ENCODE peak calls at places on chromosomes 2 and 18, in six cellular contexts. One of them, this sample, is unnamed. For H3K9me3, the result is how much of the 10 kb centered on the place peaks cover.

GRCh38 chr2:121611730-121612705 is 37.2 kb downstream of the CLASP1 start:
- DNase-seq in H1: no peak
- DNase-seq in IMR-90: no peak
- DNase-seq in H9: no peak
- DNase-seq in mesenchymal stem cell: no peak
- DNase-seq in neuronal stem cell: no peak
- DNase-seq in this sample: no peak

GRCh38 chr2:183359867-183360266 is 235.6 kb downstream of the NUP35 start:
- DNase-seq in H1: no peak
- DNase-seq in IMR-90: no peak
- DNase-seq in H9: no peak
- DNase-seq in mesenchymal stem cell: no peak
- DNase-seq in neuronal stem cell: no peak
- DNase-seq in this sample: no peak

GRCh38 chr2:128374001-128374710 is 55.5 kb upstream of the HS6ST1 start:
- DNase-seq in H1: no peak
- DNase-seq in IMR-90: peak
- DNase-seq in H9: no peak
- DNase-seq in mesenchymal stem cell: peak
- DNase-seq in neuronal stem cell: no peak
- DNase-seq in this sample: peak

GRCh38 chr2:85314884-85315242 is 12.9 kb downstream of the TGOLN2 start:
- DNase-seq in H1: no peak
- DNase-seq in IMR-90: no peak
- DNase-seq in H9: no peak
- DNase-seq in mesenchymal stem cell: no peak
- DNase-seq in neuronal stem cell: no peak
- DNase-seq in this sample: no peak

GRCh38 chr2:101230541-101230993 is 22.1 kb upstream of the CNOT11 start:
- DNase-seq in H1: no peak
- DNase-seq in IMR-90: peak
- DNase-seq in H9: no peak
- DNase-seq in mesenchymal stem cell: peak
- DNase-seq in neuronal stem cell: no peak
- DNase-seq in this sample: peak

GRCh38 chr2:2564300-2565085 is 233.4 kb upstream of the MYT1L start:
- DNase-seq in H1: no peak
- DNase-seq in IMR-90: no peak
- DNase-seq in H9: peak
- DNase-seq in mesenchymal stem cell: no peak
- DNase-seq in neuronal stem cell: no peak
- DNase-seq in this sample: no peak

GRCh38 chr2:205650450-205650849 is 31.9 kb upstream of the NRP2 start:
- DNase-seq in H1: peak
- DNase-seq in IMR-90: peak
- DNase-seq in H9: peak
- DNase-seq in mesenchymal stem cell: peak
- DNase-seq in neuronal stem cell: peak
- DNase-seq in this sample: no peak

GRCh38 chr2:112077814-112078213 is 22.7 kb downstream of the TMEM87B start:
- DNase-seq in H1: no peak
- DNase-seq in IMR-90: no peak
- DNase-seq in H9: peak
- DNase-seq in mesenchymal stem cell: no peak
- DNase-seq in neuronal stem cell: no peak
- DNase-seq in this sample: no peak

GRCh38 chr2:229980440-229981184 is 58.3 kb downstream of the FBXO36 start:
- DNase-seq in H1: no peak
- DNase-seq in IMR-90: peak
- DNase-seq in H9: peak
- DNase-seq in mesenchymal stem cell: peak
- DNase-seq in neuronal stem cell: no peak
- DNase-seq in this sample: peak

GRCh38 chr2:60309326-60309725 is 244.1 kb downstream of the BCL11A start:
- DNase-seq in H1: no peak
- DNase-seq in IMR-90: no peak
- DNase-seq in H9: no peak
- DNase-seq in mesenchymal stem cell: no peak
- DNase-seq in neuronal stem cell: no peak
- DNase-seq in this sample: no peak

GRCh38 chr2:149561309-149561926 is 26.2 kb downstream of the MMADHC start:
- DNase-seq in H1: no peak
- DNase-seq in IMR-90: peak
- DNase-seq in H9: no peak
- DNase-seq in mesenchymal stem cell: peak
- DNase-seq in neuronal stem cell: peak
- DNase-seq in this sample: peak

GRCh38 chr2:207399301-207399700 is 130.5 kb upstream of the CREB1 start:
- DNase-seq in H1: no peak
- DNase-seq in IMR-90: no peak
- DNase-seq in H9: no peak
- DNase-seq in mesenchymal stem cell: no peak
- DNase-seq in neuronal stem cell: no peak
- DNase-seq in this sample: no peak

GRCh38 chr2:205494856-205495255 is 187.4 kb upstream of the NRP2 start:
- DNase-seq in H1: no peak
- DNase-seq in IMR-90: peak
- DNase-seq in H9: no peak
- DNase-seq in mesenchymal stem cell: no peak
- DNase-seq in neuronal stem cell: no peak
- DNase-seq in this sample: no peak

GRCh38 chr2:69211111-69211510 is 175.9 kb downstream of the GFPT1 start:
- DNase-seq in H1: no peak
- DNase-seq in IMR-90: no peak
- DNase-seq in H9: no peak
- DNase-seq in mesenchymal stem cell: no peak
- DNase-seq in neuronal stem cell: no peak
- DNase-seq in this sample: no peak

GRCh38 chr18:36717422-36718110 is 111.2 kb downstream of the TPGS2 start:
- DNase-seq in H1: no peak
- DNase-seq in IMR-90: no peak
- DNase-seq in H9: no peak
- DNase-seq in mesenchymal stem cell: no peak
- DNase-seq in neuronal stem cell: no peak
- DNase-seq in this sample: no peak

GRCh38 chr18:60951091-60951490 is 382.1 kb upstream of the CDH20 start:
- DNase-seq in H1: no peak
- DNase-seq in IMR-90: no peak
- DNase-seq in H9: no peak
- DNase-seq in mesenchymal stem cell: no peak
- DNase-seq in neuronal stem cell: no peak
- DNase-seq in this sample: no peak

GRCh38 chr2:196409376-196409775 is 230.1 kb upstream of the CCDC150 start:
- DNase-seq in H1: no peak
- DNase-seq in IMR-90: no peak
- DNase-seq in H9: no peak
- DNase-seq in mesenchymal stem cell: no peak
- DNase-seq in neuronal stem cell: no peak
- DNase-seq in this sample: no peak

GRCh38 chr18:23401400-23402347 is 51.4 kb upstream of the RIOK3 start:
- DNase-seq in H1: no peak
- DNase-seq in IMR-90: peak
- DNase-seq in H9: peak
- DNase-seq in mesenchymal stem cell: peak
- DNase-seq in neuronal stem cell: peak
- DNase-seq in this sample: no peak

GRCh38 chr2:42942214-42942989 is 150.0 kb upstream of the HAAO start:
- DNase-seq in H1: no peak
- DNase-seq in IMR-90: no peak
- DNase-seq in H9: no peak
- DNase-seq in mesenchymal stem cell: no peak
- DNase-seq in neuronal stem cell: no peak
- DNase-seq in this sample: no peak

GRCh38 chr2:170717599-170717963 is 2.4 kb downstream of the SP5 start:
- DNase-seq in H1: no peak
- DNase-seq in IMR-90: no peak
- DNase-seq in H9: no peak
- DNase-seq in mesenchymal stem cell: no peak
- DNase-seq in neuronal stem cell: no peak
- DNase-seq in this sample: no peak

GRCh38 chr2:170715062-170715931 is at the start of gene SP5:
- DNase-seq in H1: peak
- DNase-seq in IMR-90: peak
- DNase-seq in H9: peak
- DNase-seq in mesenchymal stem cell: peak
- DNase-seq in neuronal stem cell: peak
- DNase-seq in this sample: peak

GRCh38 chr2:170716851-170717598 is 1.9 kb downstream of the SP5 start:
- DNase-seq in H1: peak
- DNase-seq in IMR-90: peak
- DNase-seq in H9: peak
- DNase-seq in mesenchymal stem cell: peak
- DNase-seq in neuronal stem cell: peak
- DNase-seq in this sample: no peak

GRCh38 chr2:170714156-170715061 is 728 bp upstream of the SP5 start:
- DNase-seq in H1: no peak
- DNase-seq in IMR-90: no peak
- DNase-seq in H9: peak
- DNase-seq in mesenchymal stem cell: no peak
- DNase-seq in neuronal stem cell: peak
- DNase-seq in this sample: peak

DNA sequence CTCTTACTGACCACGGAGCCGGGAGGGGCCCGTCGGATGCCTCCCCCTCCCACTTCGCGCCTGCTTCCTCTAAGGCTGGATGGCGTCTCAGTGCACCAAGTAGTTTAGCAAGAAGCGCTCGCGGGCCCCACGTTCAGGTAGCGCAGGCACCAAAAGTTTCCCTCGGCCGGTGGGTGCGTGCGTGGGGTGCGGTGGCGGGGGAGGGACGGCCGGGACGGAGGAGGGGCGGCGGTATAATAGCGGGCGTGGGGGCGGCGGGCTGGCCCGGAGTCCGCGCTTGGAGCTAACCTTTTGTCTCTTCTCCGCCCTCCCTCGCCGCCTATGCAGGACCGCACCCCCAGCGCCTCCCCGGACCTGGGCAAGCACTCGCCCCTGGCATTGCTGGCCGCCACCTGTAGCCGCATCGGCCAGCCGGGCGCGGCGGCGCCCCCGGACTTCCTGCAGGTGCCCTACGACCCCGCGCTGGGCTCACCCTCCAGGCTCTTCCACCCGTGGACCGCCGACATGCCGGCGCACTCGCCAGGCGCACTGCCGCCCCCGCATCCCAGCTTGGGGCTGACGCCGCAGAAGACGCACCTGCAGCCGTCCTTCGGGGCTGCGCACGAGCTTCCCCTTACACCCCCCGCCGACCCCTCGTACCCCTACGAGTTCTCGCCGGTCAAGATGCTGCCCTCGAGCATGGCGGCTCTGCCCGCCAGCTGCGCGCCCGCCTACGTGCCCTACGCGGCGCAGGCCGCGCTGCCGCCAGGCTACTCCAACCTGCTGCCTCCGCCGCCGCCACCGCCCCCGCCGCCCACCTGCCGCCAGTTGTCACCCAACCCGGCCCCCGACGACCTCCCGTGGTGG is 1.0 kb downstream of the SP5 start:
- DNase-seq in H1: no peak
- DNase-seq in IMR-90: no peak
- DNase-seq in H9: peak
- DNase-seq in mesenchymal stem cell: no peak
- DNase-seq in neuronal stem cell: no peak
- DNase-seq in this sample: no peak
- H3K9me3 ChIP-seq in H1: under half
- H3K9me3 ChIP-seq in IMR-90: under half
- H3K9me3 ChIP-seq in H9: under half
- H3K9me3 ChIP-seq in mesenchymal stem cell: under half
- H3K9me3 ChIP-seq in neuronal stem cell: under half
- H3K9me3 ChIP-seq in this sample: under half

GRCh38 chr2:58644992-58645391 is 403.9 kb upstream of the FANCL start:
- DNase-seq in H1: no peak
- DNase-seq in IMR-90: no peak
- DNase-seq in H9: no peak
- DNase-seq in mesenchymal stem cell: no peak
- DNase-seq in neuronal stem cell: no peak
- DNase-seq in this sample: peak

GRCh38 chr2:58635801-58636375 is 394.8 kb upstream of the FANCL start:
- DNase-seq in H1: no peak
- DNase-seq in IMR-90: no peak
- DNase-seq in H9: no peak
- DNase-seq in mesenchymal stem cell: no peak
- DNase-seq in neuronal stem cell: no peak
- DNase-seq in this sample: no peak

GRCh38 chr2:58641001-58641400 is 399.9 kb upstream of the FANCL start:
- DNase-seq in H1: no peak
- DNase-seq in IMR-90: no peak
- DNase-seq in H9: no peak
- DNase-seq in mesenchymal stem cell: no peak
- DNase-seq in neuronal stem cell: no peak
- DNase-seq in this sample: no peak

GRCh38 chr2:58638256-58638795 is 397.2 kb upstream of the FANCL start:
- DNase-seq in H1: no peak
- DNase-seq in IMR-90: no peak
- DNase-seq in H9: no peak
- DNase-seq in mesenchymal stem cell: no peak
- DNase-seq in neuronal stem cell: no peak
- DNase-seq in this sample: no peak

DNA sequence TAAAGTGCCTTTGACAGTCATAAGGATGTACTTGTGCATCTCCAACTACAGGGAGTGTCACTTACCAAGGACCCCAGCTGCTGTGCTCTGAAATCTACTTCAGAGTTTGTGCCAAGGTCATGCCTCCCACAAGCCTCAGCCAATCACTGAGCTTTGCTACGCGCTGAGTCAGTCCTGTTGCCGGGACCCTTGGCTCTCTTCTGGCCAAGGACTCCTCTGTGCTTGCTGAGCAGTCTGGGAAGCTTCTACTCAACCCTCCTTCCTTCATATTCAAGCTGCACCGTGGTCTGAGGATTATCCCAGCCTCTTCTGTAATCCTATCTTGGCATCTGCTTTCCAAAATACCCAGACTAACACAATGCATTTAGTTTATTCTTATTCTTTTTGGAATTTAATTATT is 398.9 kb upstream of the FANCL start:
- DNase-seq in H1: no peak
- DNase-seq in IMR-90: no peak
- DNase-seq in H9: peak
- DNase-seq in mesenchymal stem cell: no peak
- DNase-seq in neuronal stem cell: no peak
- DNase-seq in this sample: no peak
- H3K14ac ChIP-seq in H1: no peak
- H3K14ac ChIP-seq in IMR-90: no peak
- H3K14ac ChIP-seq in H9: no peak
- H3K14ac ChIP-seq in mesenchymal stem cell: no peak
- H3K14ac ChIP-seq in neuronal stem cell: no peak
- H3K14ac ChIP-seq in this sample: no peak

DNA sequence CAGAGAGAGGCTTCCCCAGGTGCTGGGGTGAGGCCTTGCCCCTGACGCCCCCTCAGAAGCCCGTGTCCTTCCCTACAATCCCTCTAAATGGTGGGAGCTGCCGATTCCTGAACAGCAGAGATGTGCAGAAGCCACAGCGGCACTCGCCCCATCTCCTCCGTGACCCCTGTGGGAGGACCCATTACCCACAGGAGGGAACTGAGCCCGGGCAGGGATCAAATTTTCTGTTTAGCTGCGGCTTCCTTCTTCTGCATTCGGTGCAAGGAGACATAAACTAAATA is 181.2 kb upstream of the RAB6C start:
- DNase-seq in H1: no peak
- DNase-seq in IMR-90: no peak
- DNase-seq in H9: peak
- DNase-seq in mesenchymal stem cell: no peak
- DNase-seq in neuronal stem cell: no peak
- DNase-seq in this sample: no peak
- H3K9me3 ChIP-seq in H1: under half
- H3K9me3 ChIP-seq in IMR-90: under half
- H3K9me3 ChIP-seq in H9: under half
- H3K9me3 ChIP-seq in mesenchymal stem cell: under half
- H3K9me3 ChIP-seq in neuronal stem cell: under half
- H3K9me3 ChIP-seq in this sample: under half

GRCh38 chr18:57621252-57621607 is 406 bp downstream of the NARS1 start:
- DNase-seq in H1: no peak
- DNase-seq in IMR-90: no peak
- DNase-seq in H9: no peak
- DNase-seq in mesenchymal stem cell: no peak
- DNase-seq in neuronal stem cell: no peak
- DNase-seq in this sample: no peak
- H3K14ac ChIP-seq in H1: no peak
- H3K14ac ChIP-seq in IMR-90: peak
- H3K14ac ChIP-seq in H9: peak
- H3K14ac ChIP-seq in mesenchymal stem cell: no peak
- H3K14ac ChIP-seq in neuronal stem cell: no peak
- H3K14ac ChIP-seq in this sample: peak